ENCODE peak calls at places on chromosome 9, in four cellular contexts. One of them, this sample, is unnamed.

GRCh38 chr9:76926324-76926731 is 20.4 kb upstream of the PRUNE2 start:
- DNase-seq in GM23338: no peak
- DNase-seq in HepG2: no peak
- DNase-seq in HL-60: no peak
- DNase-seq in this sample: no peak

GRCh38 chr9:113857875-113858274 is 18.2 kb upstream of the ZNF618 start:
- DNase-seq in GM23338: peak; percentile 10
- DNase-seq in HepG2: no peak
- DNase-seq in HL-60: no peak
- DNase-seq in this sample: no peak

GRCh38 chr9:29514336-29514735 is 1941.1 kb upstream of the C9orf72 start:
- DNase-seq in GM23338: peak; percentile 54
- DNase-seq in HepG2: no peak
- DNase-seq in HL-60: no peak
- DNase-seq in this sample: peak; percentile 1

GRCh38 chr9:70954607-70955143 is 166.7 kb downstream of the TRPM3 start:
- DNase-seq in GM23338: peak; percentile 5
- DNase-seq in HepG2: no peak
- DNase-seq in HL-60: no peak
- DNase-seq in this sample: no peak

GRCh38 chr9:121322737-121323448 is 47.2 kb downstream of the STOM start:
- DNase-seq in GM23338: no peak
- DNase-seq in HepG2: no peak
- DNase-seq in HL-60: peak; percentile 24
- DNase-seq in this sample: no peak

GRCh38 chr9:106799146-106799545 is 63.8 kb upstream of the ZNF462 start:
- DNase-seq in GM23338: peak; percentile 34
- DNase-seq in HepG2: peak; percentile 2
- DNase-seq in HL-60: no peak
- DNase-seq in this sample: peak; percentile 3

GRCh38 chr9:127360829-127361228 is 36.1 kb upstream of the SLC2A8 start:
- DNase-seq in GM23338: peak; percentile 82
- DNase-seq in HepG2: peak; percentile 68
- DNase-seq in HL-60: peak; percentile 7
- DNase-seq in this sample: peak; percentile 38

GRCh38 chr9:104860280-104860679 is 67.7 kb downstream of the ABCA1 start:
- DNase-seq in GM23338: no peak
- DNase-seq in HepG2: no peak
- DNase-seq in HL-60: peak; percentile 60
- DNase-seq in this sample: no peak

GRCh38 chr9:77980622-77981021 is 51.0 kb downstream of the GNAQ start:
- DNase-seq in GM23338: no peak
- DNase-seq in HepG2: no peak
- DNase-seq in HL-60: no peak
- DNase-seq in this sample: no peak

GRCh38 chr9:97474373-97474925 is 27.0 kb upstream of the TMOD1 start:
- DNase-seq in GM23338: no peak
- DNase-seq in HepG2: no peak
- DNase-seq in HL-60: no peak
- DNase-seq in this sample: no peak

GRCh38 chr9:121566401-121567141 is 66.9 kb upstream of the GGTA1 start:
- DNase-seq in GM23338: no peak
- DNase-seq in HepG2: no peak
- DNase-seq in HL-60: no peak
- DNase-seq in this sample: no peak

GRCh38 chr9:129720181-129720864 is 32.5 kb downstream of the PTGES start:
- DNase-seq in GM23338: peak; percentile 91
- DNase-seq in HepG2: peak; percentile 32
- DNase-seq in HL-60: no peak
- DNase-seq in this sample: peak; percentile 36

GRCh38 chr9:83642784-83643183 is 19.8 kb downstream of the IDNK start:
- DNase-seq in GM23338: peak; percentile 17
- DNase-seq in HepG2: no peak
- DNase-seq in HL-60: no peak
- DNase-seq in this sample: no peak

GRCh38 chr9:112487799-112488345 is 1.2 kb downstream of the KIAA1958 start:
- DNase-seq in GM23338: no peak
- DNase-seq in HepG2: no peak
- DNase-seq in HL-60: no peak
- DNase-seq in this sample: peak; percentile 12

GRCh38 chr9:35423499-35423898 is 66.4 kb upstream of the RUSC2 start:
- DNase-seq in GM23338: no peak
- DNase-seq in HepG2: peak; percentile 97
- DNase-seq in HL-60: no peak
- DNase-seq in this sample: no peak

GRCh38 chr9:134286513-134287245 is 39.6 kb upstream of the RXRA start:
- DNase-seq in GM23338: no peak
- DNase-seq in HepG2: no peak
- DNase-seq in HL-60: no peak
- DNase-seq in this sample: no peak

GRCh38 chr9:121914604-121915303 is 178.4 kb downstream of the TTLL11 start:
- DNase-seq in GM23338: no peak
- DNase-seq in HepG2: no peak
- DNase-seq in HL-60: no peak
- DNase-seq in this sample: no peak

GRCh38 chr9:80359291-80359690 is 787.5 kb downstream of the TLE4 start:
- DNase-seq in GM23338: no peak
- DNase-seq in HepG2: no peak
- DNase-seq in HL-60: no peak
- DNase-seq in this sample: no peak

GRCh38 chr9:112866662-112867274 is 23.9 kb downstream of the SLC46A2 start:
- DNase-seq in GM23338: peak; percentile 79
- DNase-seq in HepG2: no peak
- DNase-seq in HL-60: no peak
- DNase-seq in this sample: peak; percentile 69

DNA sequence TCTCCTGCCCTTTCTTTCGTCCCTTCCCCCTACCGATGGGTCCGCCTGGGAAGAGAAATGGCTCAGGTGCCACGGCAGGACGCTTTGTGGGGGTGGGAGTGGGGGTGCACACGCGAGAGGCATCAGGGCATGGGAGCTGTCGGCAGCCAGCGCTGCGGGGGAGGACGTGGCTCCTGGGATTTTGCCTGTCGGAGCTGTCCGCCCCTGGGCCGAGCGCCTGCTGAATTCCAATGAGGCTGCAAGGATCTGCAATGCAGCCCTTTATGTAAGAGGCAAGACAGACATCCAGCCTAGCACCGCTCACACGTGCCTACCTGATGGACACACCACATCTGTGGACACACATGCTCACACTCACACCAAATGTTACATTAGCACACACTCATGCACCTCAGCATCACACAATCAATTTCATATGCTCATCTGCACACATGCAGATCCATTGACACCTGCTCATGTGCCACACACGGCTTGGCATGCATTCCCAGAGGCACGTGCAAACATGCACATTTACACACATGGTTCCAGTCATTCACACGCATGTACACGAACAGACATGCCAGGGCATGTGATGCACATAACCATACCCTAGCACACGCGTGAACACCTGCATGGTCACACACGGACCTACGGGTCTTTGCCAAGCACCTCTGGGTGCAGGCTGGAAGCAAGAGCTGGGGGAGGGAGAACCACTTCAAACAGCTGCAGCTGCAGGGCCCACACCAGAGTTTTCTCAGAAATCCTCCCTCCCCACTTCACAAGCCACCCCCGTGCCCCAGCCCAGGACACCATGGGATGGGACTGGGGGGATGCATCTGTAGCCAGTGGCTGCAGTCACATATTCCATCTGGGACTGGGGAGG is 1.4 kb downstream of the GRIN1 start:
- DNase-seq in GM23338: no peak
- DNase-seq in HepG2: no peak
- DNase-seq in HL-60: no peak
- DNase-seq in this sample: no peak
- TF ChIP-seq REST in GM23338: peak; percentile 13
- TF ChIP-seq REST in HepG2: no peak
- TF ChIP-seq REST in HL-60: no peak
- TF ChIP-seq REST in this sample: no peak

GRCh38 chr9:128689820-128690683 is 1.0 kb downstream of the SET start:
- DNase-seq in GM23338: peak; percentile 76
- DNase-seq in HepG2: no peak
- DNase-seq in HL-60: no peak
- DNase-seq in this sample: peak; percentile 56
- TF ChIP-seq REST in GM23338: no peak
- TF ChIP-seq REST in HepG2: no peak
- TF ChIP-seq REST in HL-60: no peak
- TF ChIP-seq REST in this sample: no peak

GRCh38 chr9:123933401-123933800 is 3.5 kb upstream of the DENND1A start:
- DNase-seq in GM23338: no peak
- DNase-seq in HepG2: peak; percentile 64
- DNase-seq in HL-60: no peak
- DNase-seq in this sample: peak; percentile 90
- TF ChIP-seq REST in GM23338: no peak
- TF ChIP-seq REST in HepG2: no peak
- TF ChIP-seq REST in HL-60: no peak
- TF ChIP-seq REST in this sample: no peak

GRCh38 chr9:16191691-16192402 is 639.0 kb downstream of the CCDC171 start:
- DNase-seq in GM23338: peak; percentile 92
- DNase-seq in HepG2: peak; percentile 2
- DNase-seq in HL-60: peak; percentile 1
- DNase-seq in this sample: peak; percentile 84
- TF ChIP-seq REST in GM23338: no peak
- TF ChIP-seq REST in HepG2: no peak
- TF ChIP-seq REST in HL-60: no peak
- TF ChIP-seq REST in this sample: no peak

DNA sequence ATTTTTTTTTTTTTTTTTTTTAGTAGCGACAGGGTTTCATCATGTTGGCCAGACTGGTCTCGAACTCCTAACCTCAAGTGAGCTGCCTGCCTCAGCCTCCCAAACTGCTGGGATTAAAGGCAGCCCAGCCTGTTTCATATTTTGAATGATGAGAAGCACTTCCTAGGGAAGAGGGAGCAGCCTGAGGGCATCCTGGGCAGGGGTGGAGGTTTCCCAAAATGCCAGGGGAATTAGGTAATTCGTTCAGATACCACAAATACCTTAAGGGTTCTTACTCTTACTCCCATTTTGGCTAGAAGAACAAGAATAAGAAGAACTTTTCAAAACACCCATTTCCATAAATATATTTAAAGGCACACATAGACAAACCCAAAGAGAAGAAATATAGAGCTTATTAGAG is 29.5 kb upstream of the RAPGEF1 start:
- DNase-seq in GM23338: no peak
- DNase-seq in HepG2: no peak
- DNase-seq in HL-60: no peak
- DNase-seq in this sample: no peak
- TF ChIP-seq REST in GM23338: no peak
- TF ChIP-seq REST in HepG2: no peak
- TF ChIP-seq REST in HL-60: no peak
- TF ChIP-seq REST in this sample: no peak

GRCh38 chr9:92617195-92617813 is 52.6 kb downstream of the IPPK start:
- DNase-seq in GM23338: no peak
- DNase-seq in HepG2: no peak
- DNase-seq in HL-60: no peak
- DNase-seq in this sample: no peak

GRCh38 chr9:92615790-92616189 is 54.1 kb downstream of the IPPK start:
- DNase-seq in GM23338: no peak
- DNase-seq in HepG2: peak; percentile 45
- DNase-seq in HL-60: no peak
- DNase-seq in this sample: no peak

GRCh38 chr9:92614763-92615441 is 55.0 kb downstream of the IPPK start:
- DNase-seq in GM23338: no peak
- DNase-seq in HepG2: no peak
- DNase-seq in HL-60: no peak
- DNase-seq in this sample: no peak

GRCh38 chr9:92617951-92618510 is 51.9 kb downstream of the IPPK start:
- DNase-seq in GM23338: no peak
- DNase-seq in HepG2: no peak
- DNase-seq in HL-60: no peak
- DNase-seq in this sample: no peak

GRCh38 chr9:92616199-92617129 is 53.5 kb downstream of the IPPK start:
- DNase-seq in GM23338: no peak
- DNase-seq in HepG2: peak; percentile 81
- DNase-seq in HL-60: no peak
- DNase-seq in this sample: no peak
- TF ChIP-seq REST in GM23338: no peak
- TF ChIP-seq REST in HepG2: no peak
- TF ChIP-seq REST in HL-60: no peak
- TF ChIP-seq REST in this sample: no peak

GRCh38 chr9:89387197-89387849 is 69.0 kb downstream of the SECISBP2 start:
- DNase-seq in GM23338: no peak
- DNase-seq in HepG2: no peak
- DNase-seq in HL-60: no peak
- DNase-seq in this sample: no peak
- TF ChIP-seq REST in GM23338: no peak
- TF ChIP-seq REST in HepG2: no peak
- TF ChIP-seq REST in HL-60: no peak
- TF ChIP-seq REST in this sample: no peak

GRCh38 chr9:6334305-6334704 is 6.1 kb downstream of the TPD52L3 start:
- DNase-seq in GM23338: no peak
- DNase-seq in HepG2: no peak
- DNase-seq in HL-60: no peak
- DNase-seq in this sample: no peak

GRCh38 chr9:6328103-6328502 is at the start of gene TPD52L3:
- DNase-seq in GM23338: no peak
- DNase-seq in HepG2: no peak
- DNase-seq in HL-60: no peak
- DNase-seq in this sample: no peak

DNA sequence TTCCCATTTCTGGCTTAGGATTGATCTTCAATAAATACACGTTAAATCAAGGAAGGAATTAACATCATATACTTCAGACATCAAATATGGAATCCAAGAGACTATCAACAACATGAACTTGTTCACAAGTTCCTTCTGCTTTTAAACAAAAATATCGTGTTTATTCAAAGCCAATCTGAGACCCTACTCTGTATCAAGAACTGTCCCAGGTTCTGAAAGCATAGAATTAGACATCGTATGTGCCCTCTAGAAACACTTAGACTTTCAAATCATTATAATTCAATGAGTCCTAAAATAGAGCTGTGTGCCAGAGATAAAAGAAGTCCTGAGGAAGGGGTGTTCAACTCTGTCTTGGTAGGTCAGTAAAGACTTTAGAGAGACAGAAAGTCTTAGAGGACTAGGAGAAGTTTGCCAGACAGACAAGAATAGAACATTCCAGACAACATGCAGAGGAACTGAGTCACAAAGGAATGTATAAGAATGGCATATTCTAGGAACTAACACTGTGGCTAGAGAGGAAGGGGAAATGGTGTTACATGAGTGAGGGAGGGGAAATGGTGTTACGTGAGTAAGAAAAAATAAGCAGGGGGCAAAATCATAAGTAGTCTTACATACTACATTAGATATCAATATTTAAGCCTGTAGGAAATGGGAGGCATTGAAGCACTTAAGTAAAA is 2.9 kb downstream of the TPD52L3 start:
- DNase-seq in GM23338: no peak
- DNase-seq in HepG2: no peak
- DNase-seq in HL-60: no peak
- DNase-seq in this sample: no peak
- TF ChIP-seq REST in GM23338: no peak
- TF ChIP-seq REST in HepG2: no peak
- TF ChIP-seq REST in HL-60: peak; percentile 82
- TF ChIP-seq REST in this sample: peak; percentile 61